ENCODE peak calls at places on chromosomes 2 and 18, in five cellular contexts. One of them, this sample, is unnamed.

GRCh38 chr2:46163804-46164569 is 133.2 kb upstream of the EPAS1 start:
- DNase-seq in right lobe of liver: no peak
- DNase-seq in glutamatergic neuron: no peak
- DNase-seq in psoas muscle: no peak
- DNase-seq in lower leg skin: peak
- DNase-seq in this sample: no peak

GRCh38 chr2:67888351-67889005 is 174.3 kb downstream of the C1D start:
- DNase-seq in right lobe of liver: no peak
- DNase-seq in glutamatergic neuron: no peak
- DNase-seq in psoas muscle: no peak
- DNase-seq in lower leg skin: no peak
- DNase-seq in this sample: no peak

GRCh38 chr2:210577263-210578071 is 21.1 kb downstream of the CPS1 start:
- DNase-seq in right lobe of liver: no peak
- DNase-seq in glutamatergic neuron: no peak
- DNase-seq in psoas muscle: no peak
- DNase-seq in lower leg skin: no peak
- DNase-seq in this sample: no peak

GRCh38 chr18:8615397-8616025 is 6.3 kb downstream of the RAB12 start:
- DNase-seq in right lobe of liver: no peak
- DNase-seq in glutamatergic neuron: no peak
- DNase-seq in psoas muscle: no peak
- DNase-seq in lower leg skin: no peak
- DNase-seq in this sample: peak

GRCh38 chr2:29518988-29519925 is 402.1 kb downstream of the ALK start:
- DNase-seq in right lobe of liver: peak
- DNase-seq in glutamatergic neuron: no peak
- DNase-seq in psoas muscle: no peak
- DNase-seq in lower leg skin: no peak
- DNase-seq in this sample: no peak

GRCh38 chr2:53403836-53404413 is 363.7 kb upstream of the CHAC2 start:
- DNase-seq in right lobe of liver: no peak
- DNase-seq in glutamatergic neuron: no peak
- DNase-seq in psoas muscle: no peak
- DNase-seq in lower leg skin: no peak
- DNase-seq in this sample: no peak

GRCh38 chr2:62654423-62654791 is 51.1 kb upstream of the EHBP1 start:
- DNase-seq in right lobe of liver: no peak
- DNase-seq in glutamatergic neuron: no peak
- DNase-seq in psoas muscle: no peak
- DNase-seq in lower leg skin: no peak
- DNase-seq in this sample: no peak

GRCh38 chr2:46179037-46179621 is 118.1 kb upstream of the EPAS1 start:
- DNase-seq in right lobe of liver: peak
- DNase-seq in glutamatergic neuron: no peak
- DNase-seq in psoas muscle: peak
- DNase-seq in lower leg skin: peak
- DNase-seq in this sample: peak

GRCh38 chr2:84854835-84855234 is 26.0 kb downstream of the TRABD2A start:
- DNase-seq in right lobe of liver: no peak
- DNase-seq in glutamatergic neuron: no peak
- DNase-seq in psoas muscle: no peak
- DNase-seq in lower leg skin: no peak
- DNase-seq in this sample: no peak

GRCh38 chr2:168993538-168993937 is 37.6 kb downstream of the ABCB11 start:
- DNase-seq in right lobe of liver: no peak
- DNase-seq in glutamatergic neuron: no peak
- DNase-seq in psoas muscle: no peak
- DNase-seq in lower leg skin: no peak
- DNase-seq in this sample: no peak

GRCh38 chr18:79848294-79848578 is 50.5 kb downstream of the KCNG2 start:
- DNase-seq in right lobe of liver: no peak
- DNase-seq in glutamatergic neuron: no peak
- DNase-seq in psoas muscle: no peak
- DNase-seq in lower leg skin: peak
- DNase-seq in this sample: no peak

GRCh38 chr18:76619342-76620315 is 124.6 kb upstream of the ZNF516 start:
- DNase-seq in right lobe of liver: peak
- DNase-seq in glutamatergic neuron: peak
- DNase-seq in psoas muscle: peak
- DNase-seq in lower leg skin: no peak
- DNase-seq in this sample: no peak

GRCh38 chr2:9982248-9982647 is 30.8 kb downstream of the GRHL1 start:
- DNase-seq in right lobe of liver: no peak
- DNase-seq in glutamatergic neuron: no peak
- DNase-seq in psoas muscle: no peak
- DNase-seq in lower leg skin: no peak
- DNase-seq in this sample: no peak

GRCh38 chr18:64099244-64099643 is 49.6 kb downstream of the LINC00305 start:
- DNase-seq in right lobe of liver: no peak
- DNase-seq in glutamatergic neuron: no peak
- DNase-seq in psoas muscle: no peak
- DNase-seq in lower leg skin: no peak
- DNase-seq in this sample: no peak

GRCh38 chr18:75211002-75211621 is 515 bp downstream of the TSHZ1 start:
- DNase-seq in right lobe of liver: no peak
- DNase-seq in glutamatergic neuron: no peak
- DNase-seq in psoas muscle: peak
- DNase-seq in lower leg skin: no peak
- DNase-seq in this sample: no peak

GRCh38 chr2:23595601-23596251 is 210.7 kb downstream of the KLHL29 start:
- DNase-seq in right lobe of liver: no peak
- DNase-seq in glutamatergic neuron: no peak
- DNase-seq in psoas muscle: peak
- DNase-seq in lower leg skin: no peak
- DNase-seq in this sample: peak

GRCh38 chr2:232300894-232301387 is 77.6 kb upstream of the ALPP start:
- DNase-seq in right lobe of liver: no peak
- DNase-seq in glutamatergic neuron: no peak
- DNase-seq in psoas muscle: no peak
- DNase-seq in lower leg skin: no peak
- DNase-seq in this sample: no peak
- TF ChIP-seq CTCF in right lobe of liver: no peak
- TF ChIP-seq CTCF in glutamatergic neuron: no peak
- TF ChIP-seq CTCF in psoas muscle: no peak
- TF ChIP-seq CTCF in lower leg skin: no peak
- TF ChIP-seq CTCF in this sample: no peak

GRCh38 chr18:11999431-11999830 is 18.1 kb downstream of the IMPA2 start:
- DNase-seq in right lobe of liver: no peak
- DNase-seq in glutamatergic neuron: no peak
- DNase-seq in psoas muscle: peak
- DNase-seq in lower leg skin: no peak
- DNase-seq in this sample: no peak
- TF ChIP-seq CTCF in right lobe of liver: no peak
- TF ChIP-seq CTCF in glutamatergic neuron: no peak
- TF ChIP-seq CTCF in psoas muscle: no peak
- TF ChIP-seq CTCF in lower leg skin: no peak
- TF ChIP-seq CTCF in this sample: no peak

GRCh38 chr2:232658217-232658785 is 24.9 kb downstream of the EFHD1 start:
- DNase-seq in right lobe of liver: no peak
- DNase-seq in glutamatergic neuron: no peak
- DNase-seq in psoas muscle: no peak
- DNase-seq in lower leg skin: no peak
- DNase-seq in this sample: no peak
- TF ChIP-seq CTCF in right lobe of liver: no peak
- TF ChIP-seq CTCF in glutamatergic neuron: no peak
- TF ChIP-seq CTCF in psoas muscle: peak
- TF ChIP-seq CTCF in lower leg skin: no peak
- TF ChIP-seq CTCF in this sample: no peak

GRCh38 chr2:76978064-76978463 is 544.1 kb downstream of the LRRTM4 start:
- DNase-seq in right lobe of liver: no peak
- DNase-seq in glutamatergic neuron: no peak
- DNase-seq in psoas muscle: no peak
- DNase-seq in lower leg skin: no peak
- DNase-seq in this sample: no peak
- TF ChIP-seq CTCF in right lobe of liver: no peak
- TF ChIP-seq CTCF in glutamatergic neuron: no peak
- TF ChIP-seq CTCF in psoas muscle: no peak
- TF ChIP-seq CTCF in lower leg skin: no peak
- TF ChIP-seq CTCF in this sample: no peak

GRCh38 chr2:159185401-159186130 is 100.9 kb downstream of the WDSUB1 start:
- DNase-seq in right lobe of liver: no peak
- DNase-seq in glutamatergic neuron: no peak
- DNase-seq in psoas muscle: no peak
- DNase-seq in lower leg skin: no peak
- DNase-seq in this sample: peak
- TF ChIP-seq CTCF in right lobe of liver: peak
- TF ChIP-seq CTCF in glutamatergic neuron: no peak
- TF ChIP-seq CTCF in psoas muscle: no peak
- TF ChIP-seq CTCF in lower leg skin: no peak
- TF ChIP-seq CTCF in this sample: peak

GRCh38 chr2:134375935-134376334 is 122.1 kb downstream of the MGAT5 start:
- DNase-seq in right lobe of liver: peak
- DNase-seq in glutamatergic neuron: peak
- DNase-seq in psoas muscle: no peak
- DNase-seq in lower leg skin: no peak
- DNase-seq in this sample: peak
- TF ChIP-seq CTCF in right lobe of liver: peak
- TF ChIP-seq CTCF in glutamatergic neuron: no peak
- TF ChIP-seq CTCF in psoas muscle: peak
- TF ChIP-seq CTCF in lower leg skin: no peak
- TF ChIP-seq CTCF in this sample: peak

GRCh38 chr2:133264951-133265949 is 303.0 kb downstream of the NCKAP5 start:
- DNase-seq in right lobe of liver: peak
- DNase-seq in glutamatergic neuron: peak
- DNase-seq in psoas muscle: peak
- DNase-seq in lower leg skin: no peak
- DNase-seq in this sample: peak

GRCh38 chr2:133270550-133270949 is 297.7 kb downstream of the NCKAP5 start:
- DNase-seq in right lobe of liver: no peak
- DNase-seq in glutamatergic neuron: no peak
- DNase-seq in psoas muscle: no peak
- DNase-seq in lower leg skin: no peak
- DNase-seq in this sample: no peak

GRCh38 chr2:133266926-133267590 is 301.2 kb downstream of the NCKAP5 start:
- DNase-seq in right lobe of liver: peak
- DNase-seq in glutamatergic neuron: peak
- DNase-seq in psoas muscle: no peak
- DNase-seq in lower leg skin: no peak
- DNase-seq in this sample: peak

GRCh38 chr2:133262888-133263287 is 305.4 kb downstream of the NCKAP5 start:
- DNase-seq in right lobe of liver: no peak
- DNase-seq in glutamatergic neuron: no peak
- DNase-seq in psoas muscle: no peak
- DNase-seq in lower leg skin: no peak
- DNase-seq in this sample: no peak

DNA sequence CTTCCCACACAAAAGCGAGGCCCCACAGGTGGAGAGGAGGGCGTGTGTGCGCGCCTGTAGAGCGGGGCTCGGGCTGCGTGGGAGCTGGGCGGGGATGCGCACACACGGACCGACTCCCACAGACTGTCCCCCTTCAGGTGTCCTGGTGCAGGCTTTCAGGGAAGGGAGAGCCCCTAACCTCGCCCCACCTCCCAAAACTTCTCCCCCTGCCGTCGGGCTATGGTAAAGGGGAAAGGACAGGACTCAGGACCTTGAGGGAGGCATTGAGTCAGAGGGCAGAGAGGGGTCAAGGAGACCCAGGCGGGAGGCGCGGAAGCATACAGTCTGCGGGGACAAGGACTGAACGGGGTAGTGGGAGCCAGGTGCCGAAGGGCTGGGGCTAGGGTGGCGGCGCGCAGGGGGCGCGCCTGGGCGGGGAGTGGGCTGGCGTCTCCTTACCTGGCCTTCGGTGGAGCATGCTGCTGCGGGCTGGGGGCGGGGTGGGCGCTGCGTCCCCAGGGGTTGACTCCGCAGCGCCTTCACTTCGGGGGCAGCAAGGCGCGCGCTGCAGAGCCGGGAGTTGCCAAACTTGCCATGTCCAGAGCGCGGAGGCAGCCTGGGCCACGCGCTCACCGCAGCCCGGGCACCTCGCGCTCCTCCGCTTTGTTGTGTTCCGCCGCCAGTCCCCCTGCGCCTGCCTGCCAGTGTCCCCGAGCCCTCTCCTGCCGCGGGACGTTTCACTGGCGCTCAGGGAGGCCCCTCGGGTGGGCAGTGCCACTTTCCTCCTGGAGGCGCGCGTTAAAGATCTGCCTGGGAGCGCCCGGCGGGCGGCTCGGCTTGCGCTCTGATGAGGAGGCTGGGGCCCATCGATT is 302.0 kb downstream of the NCKAP5 start:
- DNase-seq in right lobe of liver: peak
- DNase-seq in glutamatergic neuron: peak
- DNase-seq in psoas muscle: no peak
- DNase-seq in lower leg skin: peak
- DNase-seq in this sample: peak
- TF ChIP-seq CTCF in right lobe of liver: no peak
- TF ChIP-seq CTCF in glutamatergic neuron: no peak
- TF ChIP-seq CTCF in psoas muscle: no peak
- TF ChIP-seq CTCF in lower leg skin: no peak
- TF ChIP-seq CTCF in this sample: no peak

GRCh38 chr2:241759091-241759807 is 17.4 kb upstream of the GAL3ST2 start:
- DNase-seq in right lobe of liver: no peak
- DNase-seq in glutamatergic neuron: no peak
- DNase-seq in psoas muscle: peak
- DNase-seq in lower leg skin: no peak
- DNase-seq in this sample: no peak
- TF ChIP-seq CTCF in right lobe of liver: no peak
- TF ChIP-seq CTCF in glutamatergic neuron: no peak
- TF ChIP-seq CTCF in psoas muscle: no peak
- TF ChIP-seq CTCF in lower leg skin: no peak
- TF ChIP-seq CTCF in this sample: no peak

GRCh38 chr2:140585016-140585415 is 1545.8 kb downstream of the LRP1B start:
- DNase-seq in right lobe of liver: no peak
- DNase-seq in glutamatergic neuron: no peak
- DNase-seq in psoas muscle: no peak
- DNase-seq in lower leg skin: no peak
- DNase-seq in this sample: no peak

GRCh38 chr2:140580799-140581198 is 1550.0 kb downstream of the LRP1B start:
- DNase-seq in right lobe of liver: no peak
- DNase-seq in glutamatergic neuron: no peak
- DNase-seq in psoas muscle: no peak
- DNase-seq in lower leg skin: no peak
- DNase-seq in this sample: no peak

GRCh38 chr2:140589696-140590095 is 1541.1 kb downstream of the LRP1B start:
- DNase-seq in right lobe of liver: no peak
- DNase-seq in glutamatergic neuron: no peak
- DNase-seq in psoas muscle: no peak
- DNase-seq in lower leg skin: no peak
- DNase-seq in this sample: no peak

GRCh38 chr2:140589273-140589672 is 1541.5 kb downstream of the LRP1B start:
- DNase-seq in right lobe of liver: no peak
- DNase-seq in glutamatergic neuron: no peak
- DNase-seq in psoas muscle: no peak
- DNase-seq in lower leg skin: no peak
- DNase-seq in this sample: no peak

GRCh38 chr2:140586379-140586778 is 1544.4 kb downstream of the LRP1B start:
- DNase-seq in right lobe of liver: no peak
- DNase-seq in glutamatergic neuron: peak
- DNase-seq in psoas muscle: no peak
- DNase-seq in lower leg skin: no peak
- DNase-seq in this sample: peak
- TF ChIP-seq CTCF in right lobe of liver: peak
- TF ChIP-seq CTCF in glutamatergic neuron: peak
- TF ChIP-seq CTCF in psoas muscle: no peak
- TF ChIP-seq CTCF in lower leg skin: no peak
- TF ChIP-seq CTCF in this sample: peak

This sample was measured in BE2C.